ENCODE peak calls at places on chromosomes 6 and 20, in nine cellular contexts. W is body of pancreas, U is transverse colon, L is IMR-90, H is sigmoid colon, F is endothelial cell of umbilical vein, V is gastrocnemius medialis, D is ovary, R is suprapubic skin. O is an unnamed sample. For H3K36me3 and H3K9me3, the result is how much of the 10 kb centered on the place peaks cover.

GRCh38 chr6:56378507-56378906 is 131.1 kb upstream of the COL21A1 start:
- DNase-seq in W (no peak), U (no peak), L (no peak), H (no peak), F (no peak), V (no peak), D (no peak), R (no peak), O (no peak)

GRCh38 chr20:6623989-6624388 is 143.5 kb upstream of the BMP2 start:
- DNase-seq in W (no peak), U (no peak), L (no peak), H (no peak), F (peak), V (no peak), D (no peak), R (no peak), O (no peak)

GRCh38 chr6:36731622-36732310 is 34.1 kb downstream of the RAB44 start:
- DNase-seq in W (no peak), U (no peak), L (no peak), H (peak), F (no peak), V (no peak), D (no peak), R (no peak), O (no peak)

GRCh38 chr6:7513534-7513933 is 27.9 kb upstream of the DSP start:
- DNase-seq in W (no peak), U (no peak), L (no peak), H (no peak), F (no peak), V (no peak), D (no peak), R (no peak), O (no peak)

GRCh38 chr20:43681468-43681942 is 14.6 kb downstream of the MYBL2 start:
- DNase-seq in W (peak), U (peak), L (no peak), H (no peak), F (no peak), V (no peak), D (no peak), R (no peak), O (no peak)

GRCh38 chr6:36973647-36974046 is 12.3 kb downstream of the MTCH1 start:
- DNase-seq in W (no peak), U (no peak), L (no peak), H (no peak), F (no peak), V (no peak), D (no peak), R (no peak), O (no peak)

GRCh38 chr6:127481628-127482027 is 22.4 kb upstream of the KIAA0408 start:
- DNase-seq in W (no peak), U (no peak), L (peak), H (no peak), F (peak), V (no peak), D (no peak), R (no peak), O (no peak)

GRCh38 chr6:14066782-14067406 is 50.7 kb upstream of the CD83 start:
- DNase-seq in W (peak), U (no peak), L (peak), H (no peak), F (peak), V (no peak), D (no peak), R (no peak), O (no peak)

GRCh38 chr20:33169176-33169794 is 1.3 kb downstream of the BPIFA2 start:
- DNase-seq in W (no peak), U (no peak), L (no peak), H (no peak), F (no peak), V (no peak), D (no peak), R (no peak), O (no peak)

GRCh38 chr6:117495873-117496272 is 13.4 kb downstream of the DCBLD1 start:
- DNase-seq in W (no peak), U (no peak), L (peak), H (no peak), F (no peak), V (no peak), D (no peak), R (no peak), O (no peak)

DNA sequence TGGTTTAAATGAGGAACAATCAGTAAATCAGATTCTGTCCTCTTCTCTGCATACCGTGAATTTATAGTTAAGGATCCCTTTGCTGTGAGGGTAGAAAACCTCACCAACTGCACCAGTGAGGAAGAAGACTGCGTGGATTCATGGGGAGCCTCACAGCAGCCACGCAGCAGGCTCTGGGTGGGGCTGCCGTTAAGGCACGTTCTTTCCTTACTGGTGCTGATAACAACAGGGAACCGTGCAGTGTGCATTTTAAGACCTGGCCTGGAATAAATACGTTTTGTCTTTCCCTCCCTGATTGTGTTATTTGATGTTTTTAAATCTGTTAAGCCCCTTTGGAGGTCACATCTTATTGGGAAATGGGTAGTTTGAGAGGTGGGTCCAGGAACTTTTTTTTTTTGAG is 17.6 kb upstream of the MYLK2 start:
- DNase-seq in W (no peak), U (no peak), L (no peak), H (no peak), F (no peak), V (no peak), D (no peak), R (no peak), O (no peak)
- H3K36me3 ChIP-seq in W (under half), U (under half), L (under half), H (under half), F (under half), V (under half), D (under half), R (under half), O (under half)

GRCh38 chr6:83758533-83758932 is 49.6 kb upstream of the SNAP91 start:
- DNase-seq in W (no peak), U (no peak), L (no peak), H (no peak), F (no peak), V (no peak), D (no peak), R (no peak), O (no peak)
- H3K9me3 ChIP-seq in W (under half), U (under half), L (under half), H (under half), F (under half), V (under half), D (under half), R (under half), O (under half)

GRCh38 chr6:26025894-26026832 is 61.1 kb upstream of the HFE start:
- DNase-seq in W (peak), U (peak), L (peak), H (peak), F (peak), V (peak), D (peak), R (peak), O (peak)
- TF ChIP-seq POLR2A in W (no peak), U (no peak), L (peak), H (peak), F (no peak), V (peak), D (peak), R (no peak), O (peak)

GRCh38 chr20:383889-384288 is 3.3 kb downstream of the TRIB3 start:
- DNase-seq in W (no peak), U (no peak), L (no peak), H (no peak), F (no peak), V (no peak), D (no peak), R (no peak), O (no peak)
- H3K36me3 ChIP-seq in W (under half), U (under half), L (under half), H (under half), F (under half), V (under half), D (under half), R (under half), O (under half)

GRCh38 chr20:31446084-31446819 is 5.8 kb downstream of the DEFB123 start:
- DNase-seq in W (no peak), U (no peak), L (no peak), H (no peak), F (no peak), V (no peak), D (no peak), R (no peak), O (no peak)
- H3K9me3 ChIP-seq in W (under half), U (under half), L (under half), H (under half), F (under half), V (under half), D (under half), R (under half), O (under half)

DNA sequence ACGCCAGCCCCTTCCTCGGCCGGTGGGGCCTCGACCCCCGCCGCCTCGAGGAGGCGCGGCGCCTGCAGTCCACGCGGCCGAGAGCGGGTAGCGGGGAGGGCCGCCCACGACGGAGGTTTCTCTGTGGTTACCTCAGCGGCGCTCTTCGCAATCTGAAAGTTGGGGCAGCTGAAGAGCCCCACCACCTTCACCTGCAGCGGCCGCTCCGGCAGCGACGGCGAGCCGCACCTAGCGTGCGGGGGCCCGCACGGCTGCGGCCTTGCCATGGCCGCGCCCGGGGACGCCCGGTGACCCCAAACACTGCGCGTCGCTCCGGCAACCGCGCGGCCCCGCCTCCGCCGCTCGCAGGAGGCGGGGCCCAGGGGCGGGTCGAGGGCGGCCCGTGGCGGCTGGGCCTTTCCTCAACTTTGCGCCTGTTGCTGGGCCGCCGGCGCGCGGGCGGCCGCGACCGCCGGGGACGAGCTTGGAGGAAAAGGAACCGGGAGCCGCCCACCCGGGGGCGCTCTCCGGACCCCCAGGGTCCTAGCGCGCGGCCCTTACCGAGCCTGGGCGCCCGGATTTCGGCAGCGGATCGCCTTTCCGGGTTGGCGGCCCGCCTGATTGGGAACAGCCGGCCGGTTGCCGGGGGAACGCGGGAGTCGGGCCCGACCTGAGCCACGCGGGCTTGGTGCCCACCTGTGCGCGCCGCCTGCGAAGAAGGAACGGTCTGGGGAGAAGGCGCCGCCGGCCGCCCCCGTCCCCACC is at the start of the genes PPIL6 and SMPD2:
- DNase-seq in W (peak), U (peak), L (peak), H (peak), F (peak), V (peak), D (peak), R (peak), O (peak)
- TF ChIP-seq POLR2A in W (peak), U (peak), L (peak), H (no peak), F (no peak), V (peak), D (peak), R (peak), O (peak)

GRCh38 chr6:142448091-142448729 is 146.4 kb downstream of the ADGRG6 start:
- DNase-seq in W (no peak), U (no peak), L (no peak), H (no peak), F (no peak), V (no peak), D (no peak), R (no peak), O (no peak)
- H3K36me3 ChIP-seq in W (under half), U (under half), L (under half), H (under half), F (under half), V (under half), D (under half), R (under half), O (under half)

GRCh38 chr20:35461620-35462019 is 6.2 kb downstream of the CEP250 start:
- DNase-seq in W (no peak), U (no peak), L (peak), H (no peak), F (peak), V (no peak), D (no peak), R (no peak), O (no peak)
- H3K9me3 ChIP-seq in W (under half), U (under half), L (under half), H (under half), F (under half), V (under half), D (under half), R (under half), O (under half)

GRCh38 chr6:93568169-93568568 is 148.8 kb upstream of the EPHA7 start:
- DNase-seq in W (no peak), U (no peak), L (no peak), H (no peak), F (no peak), V (no peak), D (no peak), R (no peak), O (no peak)

GRCh38 chr6:93566285-93566684 is 146.9 kb upstream of the EPHA7 start:
- DNase-seq in W (no peak), U (no peak), L (no peak), H (no peak), F (no peak), V (no peak), D (no peak), R (no peak), O (no peak)

GRCh38 chr6:93567164-93567563 is 147.8 kb upstream of the EPHA7 start:
- DNase-seq in W (no peak), U (no peak), L (no peak), H (no peak), F (no peak), V (no peak), D (no peak), R (no peak), O (no peak)

GRCh38 chr6:93562566-93562965 is 143.2 kb upstream of the EPHA7 start:
- DNase-seq in W (no peak), U (no peak), L (no peak), H (no peak), F (no peak), V (no peak), D (no peak), R (no peak), O (no peak)
- TF ChIP-seq POLR2A in W (no peak), U (no peak), L (no peak), H (no peak), F (no peak), V (no peak), D (no peak), R (no peak), O (no peak)